ENCODE peak calls at places on chromosomes 7 and 10, in five cellular contexts. Y is activated CD4-positive, CD25-positive, alpha-beta regulatory T cell; U is activated gamma-delta T cell treated with Interleukin-2 at 50 U/mL for 16 hours; R is T-helper 9 cell; F is activated T-helper 1 cell treated with anti-CD3 and anti-CD28 coated beads, Interleukin-12 subunit alpha, Interleukin-12 subunit beta, Interleukin-2, Interleukin-4 antibody, amounts not matched to agents 30 ng/mL and 10 ng/mL and 1 ng/mL, durations not matched to agents 14 hours and 24 hours and 36 hours. S is an unnamed sample.

GRCh38 chr10:63703113-63703670 is 182.0 kb downstream of the REEP3 start:
- DNase-seq in Y (no peak), U (no peak), R (no peak), F (no peak), S (no peak)

GRCh38 chr7:77791336-77791735 is 6.9 kb downstream of the TMEM60 start:
- DNase-seq in Y (no peak), U (no peak), R (no peak), F (no peak), S (no peak)

GRCh38 chr7:100159099-100159623 is 638 bp upstream of the TRAPPC14 start:
- DNase-seq in Y (no peak), U (no peak), R (no peak), F (no peak), S (no peak)

GRCh38 chr7:130632111-130632510 is 36.4 kb downstream of the COPG2 start:
- DNase-seq in Y (no peak), U (no peak), R (no peak), F (no peak), S (no peak)

GRCh38 chr7:125423444-125424155 is 494.0 kb upstream of the POT1 start:
- DNase-seq in Y (no peak), U (no peak), R (no peak), F (peak), S (no peak)

GRCh38 chr10:59954296-59954695 is 47.9 kb upstream of the CCDC6 start:
- DNase-seq in Y (no peak), U (no peak), R (no peak), F (no peak), S (no peak)

GRCh38 chr7:44307905-44308740 is 17.3 kb downstream of the CAMK2B start:
- DNase-seq in Y (no peak), U (no peak), R (no peak), F (no peak), S (no peak)

GRCh38 chr7:39259391-39260003 is 281.8 kb downstream of the POU6F2 start:
- DNase-seq in Y (no peak), U (no peak), R (no peak), F (no peak), S (no peak)

GRCh38 chr7:100966542-100967291 is 2.6 kb upstream of the MUC12 start:
- DNase-seq in Y (no peak), U (no peak), R (no peak), F (no peak), S (no peak)

GRCh38 chr7:37956791-37957190 is 36.4 kb downstream of the EPDR1 start:
- DNase-seq in Y (no peak), U (no peak), R (no peak), F (no peak), S (no peak)

GRCh38 chr7:83178796-83179195 is 16.1 kb upstream of the PCLO start:
- DNase-seq in Y (no peak), U (no peak), R (no peak), F (no peak), S (no peak)

GRCh38 chr10:119209736-119210355 is 2.5 kb downstream of the GRK5 start:
- DNase-seq in Y (no peak), U (no peak), R (no peak), F (no peak), S (no peak)

GRCh38 chr10:80136134-80136571 is 3.6 kb downstream of the PLAC9 start:
- DNase-seq in Y (no peak), U (no peak), R (no peak), F (no peak), S (no peak)

GRCh38 chr7:2738766-2739549 is 51.0 kb downstream of the AMZ1 start:
- DNase-seq in Y (no peak), U (no peak), R (no peak), F (no peak), S (no peak)

GRCh38 chr10:68666280-68666760 is 54.7 kb upstream of the CCAR1 start:
- DNase-seq in Y (no peak), U (no peak), R (no peak), F (no peak), S (no peak)

GRCh38 chr7:82559203-82559805 is 115.7 kb upstream of the CACNA2D1 start:
- DNase-seq in Y (no peak), U (no peak), R (no peak), F (no peak), S (no peak)

GRCh38 chr7:20785211-20786048 is 1.3 kb downstream of the SP8 start:
- DNase-seq in Y (no peak), U (no peak), R (no peak), F (no peak), S (no peak)

GRCh38 chr7:139452948-139453672 is 30.4 kb downstream of the KLRG2 start:
- DNase-seq in Y (no peak), U (no peak), R (no peak), F (no peak), S (no peak)

GRCh38 chr7:31443457-31443856 is 70.4 kb upstream of the ITPRID1 start:
- DNase-seq in Y (no peak), U (no peak), R (no peak), F (no peak), S (peak)

GRCh38 chr7:80284848-80285247 is 150.2 kb downstream of the GNAI1 start:
- DNase-seq in Y (no peak), U (no peak), R (no peak), F (no peak), S (no peak)

GRCh38 chr10:6490594-6490993 is 89.5 kb downstream of the PRKCQ start:
- DNase-seq in Y (no peak), U (no peak), R (no peak), F (no peak), S (no peak)

GRCh38 chr7:137324796-137325700 is 18.5 kb downstream of the PTN start:
- DNase-seq in Y (no peak), U (no peak), R (no peak), F (no peak), S (no peak)

GRCh38 chr10:24261627-24262026 is 52.7 kb downstream of the KIAA1217 start:
- DNase-seq in Y (no peak), U (no peak), R (no peak), F (no peak), S (no peak)

GRCh38 chr7:133860628-133861135 is 266.5 kb upstream of the LRGUK start:
- DNase-seq in Y (no peak), U (no peak), R (no peak), F (no peak), S (no peak)

GRCh38 chr7:148234715-148235114 is 355.9 kb upstream of the C7orf33 start:
- DNase-seq in Y (no peak), U (no peak), R (no peak), F (no peak), S (no peak)

GRCh38 chr7:44771358-44771757 is 22.7 kb downstream of the ZMIZ2 start:
- DNase-seq in Y (no peak), U (no peak), R (no peak), F (no peak), S (no peak)

GRCh38 chr10:101602767-101603398 is 14.8 kb downstream of the DPCD start:
- DNase-seq in Y (peak), U (peak), R (peak), F (peak), S (peak)

GRCh38 chr7:28921822-28922221 is 36.3 kb downstream of the TRIL start:
- DNase-seq in Y (no peak), U (peak), R (no peak), F (no peak), S (peak)

GRCh38 chr7:44894881-44895600 is 9.7 kb upstream of the PURB start:
- DNase-seq in Y (no peak), U (no peak), R (no peak), F (no peak), S (no peak)

GRCh38 chr10:92010026-92010713 is 86.6 kb downstream of the BTAF1 start:
- DNase-seq in Y (no peak), U (no peak), R (no peak), F (no peak), S (no peak)

GRCh38 chr10:35212856-35213255 is 86.2 kb downstream of the CREM start:
- DNase-seq in Y (no peak), U (no peak), R (no peak), F (no peak), S (no peak)

GRCh38 chr7:42082144-42082543 is 154.9 kb downstream of the GLI3 start:
- DNase-seq in Y (no peak), U (no peak), R (no peak), F (no peak), S (no peak)

GRCh38 chr7:34281260-34281659 is 375.9 kb downstream of the BMPER start:
- DNase-seq in Y (no peak), U (no peak), R (no peak), F (no peak), S (no peak)

GRCh38 chr7:128311003-128311402 is 32.7 kb downstream of the RBM28 start:
- DNase-seq in Y (no peak), U (no peak), R (no peak), F (no peak), S (no peak)

GRCh38 chr10:112552593-112553110 is 105.6 kb downstream of the VTI1A start:
- DNase-seq in Y (no peak), U (no peak), R (no peak), F (no peak), S (no peak)

GRCh38 chr7:2824678-2825461 is 19.2 kb downstream of the GNA12 start:
- DNase-seq in Y (no peak), U (no peak), R (no peak), F (no peak), S (no peak)

GRCh38 chr7:115229401-115230083 is 307.6 kb downstream of the MDFIC start:
- DNase-seq in Y (no peak), U (no peak), R (peak), F (no peak), S (no peak)

GRCh38 chr10:58178811-58179210 is 88.9 kb downstream of the IPMK start:
- DNase-seq in Y (no peak), U (no peak), R (no peak), F (no peak), S (no peak)